ENCODE peak calls at places on chromosomes 6 and 20, in five cellular contexts. One of them, this sample, is unnamed.

GRCh38 chr20:9200620-9201019 is 131.7 kb downstream of the PLCB4 start:
- DNase-seq in endodermal cell: no peak
- DNase-seq in fibroblast of the aortic adventitia: peak
- DNase-seq in left ventricle myocardium inferior: no peak
- DNase-seq in dorsolateral prefrontal cortex: no peak
- DNase-seq in this sample: no peak

GRCh38 chr20:63343460-63344150 is 17.5 kb downstream of the CHRNA4 start:
- DNase-seq in endodermal cell: no peak
- DNase-seq in fibroblast of the aortic adventitia: no peak
- DNase-seq in left ventricle myocardium inferior: no peak
- DNase-seq in dorsolateral prefrontal cortex: no peak
- DNase-seq in this sample: no peak

GRCh38 chr20:39823239-39823638 is 861.1 kb downstream of the DHX35 start:
- DNase-seq in endodermal cell: no peak
- DNase-seq in fibroblast of the aortic adventitia: peak
- DNase-seq in left ventricle myocardium inferior: no peak
- DNase-seq in dorsolateral prefrontal cortex: no peak
- DNase-seq in this sample: no peak

GRCh38 chr20:52105045-52105572 is 86.5 kb downstream of the ZFP64 start:
- DNase-seq in endodermal cell: peak
- DNase-seq in fibroblast of the aortic adventitia: peak
- DNase-seq in left ventricle myocardium inferior: no peak
- DNase-seq in dorsolateral prefrontal cortex: peak
- DNase-seq in this sample: no peak

GRCh38 chr6:36289281-36290018 is 19.6 kb downstream of the PNPLA1 start:
- DNase-seq in endodermal cell: peak
- DNase-seq in fibroblast of the aortic adventitia: no peak
- DNase-seq in left ventricle myocardium inferior: no peak
- DNase-seq in dorsolateral prefrontal cortex: no peak
- DNase-seq in this sample: no peak

GRCh38 chr20:618980-619379 is 8.9 kb upstream of the TCF15 start:
- DNase-seq in endodermal cell: no peak
- DNase-seq in fibroblast of the aortic adventitia: no peak
- DNase-seq in left ventricle myocardium inferior: no peak
- DNase-seq in dorsolateral prefrontal cortex: no peak
- DNase-seq in this sample: no peak

GRCh38 chr6:33763483-33763882 is 16.8 kb upstream of the IP6K3 start:
- DNase-seq in endodermal cell: no peak
- DNase-seq in fibroblast of the aortic adventitia: no peak
- DNase-seq in left ventricle myocardium inferior: no peak
- DNase-seq in dorsolateral prefrontal cortex: no peak
- DNase-seq in this sample: no peak

GRCh38 chr6:100899202-100899601 is 18.1 kb upstream of the ASCC3 start:
- DNase-seq in endodermal cell: no peak
- DNase-seq in fibroblast of the aortic adventitia: no peak
- DNase-seq in left ventricle myocardium inferior: no peak
- DNase-seq in dorsolateral prefrontal cortex: no peak
- DNase-seq in this sample: no peak

GRCh38 chr6:166045173-166045957 is 122.3 kb downstream of the TBXT start:
- DNase-seq in endodermal cell: no peak
- DNase-seq in fibroblast of the aortic adventitia: peak
- DNase-seq in left ventricle myocardium inferior: no peak
- DNase-seq in dorsolateral prefrontal cortex: no peak
- DNase-seq in this sample: no peak

GRCh38 chr6:122609881-122610689 is at the start of gene PKIB:
- DNase-seq in endodermal cell: peak
- DNase-seq in fibroblast of the aortic adventitia: peak
- DNase-seq in left ventricle myocardium inferior: peak
- DNase-seq in dorsolateral prefrontal cortex: peak
- DNase-seq in this sample: peak

GRCh38 chr6:75116946-75117345 is 88.9 kb downstream of the COL12A1 start:
- DNase-seq in endodermal cell: no peak
- DNase-seq in fibroblast of the aortic adventitia: no peak
- DNase-seq in left ventricle myocardium inferior: no peak
- DNase-seq in dorsolateral prefrontal cortex: no peak
- DNase-seq in this sample: no peak

GRCh38 chr6:43181621-43181941 is 415 bp upstream of the CUL9 start:
- DNase-seq in endodermal cell: no peak
- DNase-seq in fibroblast of the aortic adventitia: no peak
- DNase-seq in left ventricle myocardium inferior: no peak
- DNase-seq in dorsolateral prefrontal cortex: no peak
- DNase-seq in this sample: no peak

GRCh38 chr20:17688965-17689364 is 6.9 kb upstream of the RRBP1 start:
- DNase-seq in endodermal cell: no peak
- DNase-seq in fibroblast of the aortic adventitia: no peak
- DNase-seq in left ventricle myocardium inferior: no peak
- DNase-seq in dorsolateral prefrontal cortex: no peak
- DNase-seq in this sample: no peak

GRCh38 chr6:8731874-8732273 is 296.5 kb upstream of the SLC35B3 start:
- DNase-seq in endodermal cell: no peak
- DNase-seq in fibroblast of the aortic adventitia: no peak
- DNase-seq in left ventricle myocardium inferior: no peak
- DNase-seq in dorsolateral prefrontal cortex: no peak
- DNase-seq in this sample: no peak

GRCh38 chr6:85404497-85405174 is 45.2 kb upstream of the NT5E start:
- DNase-seq in endodermal cell: no peak
- DNase-seq in fibroblast of the aortic adventitia: peak
- DNase-seq in left ventricle myocardium inferior: no peak
- DNase-seq in dorsolateral prefrontal cortex: peak
- DNase-seq in this sample: no peak

GRCh38 chr6:170258395-170258794 is 32.5 kb downstream of the DLL1 start:
- DNase-seq in endodermal cell: no peak
- DNase-seq in fibroblast of the aortic adventitia: no peak
- DNase-seq in left ventricle myocardium inferior: no peak
- DNase-seq in dorsolateral prefrontal cortex: no peak
- DNase-seq in this sample: no peak

GRCh38 chr6:137316626-137317025 is 97.4 kb upstream of the IFNGR1 start:
- DNase-seq in endodermal cell: no peak
- DNase-seq in fibroblast of the aortic adventitia: no peak
- DNase-seq in left ventricle myocardium inferior: no peak
- DNase-seq in dorsolateral prefrontal cortex: no peak
- DNase-seq in this sample: no peak

GRCh38 chr6:122799140-122799539 is 10.1 kb downstream of the SMPDL3A start:
- DNase-seq in endodermal cell: no peak
- DNase-seq in fibroblast of the aortic adventitia: no peak
- DNase-seq in left ventricle myocardium inferior: no peak
- DNase-seq in dorsolateral prefrontal cortex: no peak
- DNase-seq in this sample: no peak

GRCh38 chr6:41966961-41967311 is 25.3 kb upstream of the CCND3 start:
- DNase-seq in endodermal cell: peak
- DNase-seq in fibroblast of the aortic adventitia: peak
- DNase-seq in left ventricle myocardium inferior: no peak
- DNase-seq in dorsolateral prefrontal cortex: no peak
- DNase-seq in this sample: no peak

GRCh38 chr6:42407379-42407778 is 44.3 kb downstream of the TRERF1 start:
- DNase-seq in endodermal cell: no peak
- DNase-seq in fibroblast of the aortic adventitia: peak
- DNase-seq in left ventricle myocardium inferior: no peak
- DNase-seq in dorsolateral prefrontal cortex: no peak
- DNase-seq in this sample: peak

GRCh38 chr6:48078092-48078491 is 32.9 kb downstream of the PTCHD4 start:
- DNase-seq in endodermal cell: no peak
- DNase-seq in fibroblast of the aortic adventitia: peak
- DNase-seq in left ventricle myocardium inferior: no peak
- DNase-seq in dorsolateral prefrontal cortex: no peak
- DNase-seq in this sample: no peak

GRCh38 chr6:84575264-84575663 is 189.1 kb downstream of the TBX18 start:
- DNase-seq in endodermal cell: no peak
- DNase-seq in fibroblast of the aortic adventitia: peak
- DNase-seq in left ventricle myocardium inferior: no peak
- DNase-seq in dorsolateral prefrontal cortex: no peak
- DNase-seq in this sample: no peak

GRCh38 chr6:85498596-85499258 is 48.8 kb downstream of the NT5E start:
- DNase-seq in endodermal cell: no peak
- DNase-seq in fibroblast of the aortic adventitia: peak
- DNase-seq in left ventricle myocardium inferior: no peak
- DNase-seq in dorsolateral prefrontal cortex: no peak
- DNase-seq in this sample: no peak

GRCh38 chr6:137570307-137570832 is 76.2 kb upstream of the OLIG3 start:
- DNase-seq in endodermal cell: no peak
- DNase-seq in fibroblast of the aortic adventitia: no peak
- DNase-seq in left ventricle myocardium inferior: no peak
- DNase-seq in dorsolateral prefrontal cortex: no peak
- DNase-seq in this sample: no peak

GRCh38 chr6:13466304-13467215 is 20.8 kb downstream of the GFOD1 start:
- DNase-seq in endodermal cell: peak
- DNase-seq in fibroblast of the aortic adventitia: no peak
- DNase-seq in left ventricle myocardium inferior: no peak
- DNase-seq in dorsolateral prefrontal cortex: no peak
- DNase-seq in this sample: no peak

GRCh38 chr6:123804771-123805540 is 1.3 kb downstream of the NKAIN2 start:
- DNase-seq in endodermal cell: no peak
- DNase-seq in fibroblast of the aortic adventitia: no peak
- DNase-seq in left ventricle myocardium inferior: no peak
- DNase-seq in dorsolateral prefrontal cortex: no peak
- DNase-seq in this sample: no peak
- H3K4me3 ChIP-seq in endodermal cell: no peak
- H3K4me3 ChIP-seq in fibroblast of the aortic adventitia: no peak
- H3K4me3 ChIP-seq in left ventricle myocardium inferior: peak
- H3K4me3 ChIP-seq in dorsolateral prefrontal cortex: peak
- H3K4me3 ChIP-seq in this sample: no peak

DNA sequence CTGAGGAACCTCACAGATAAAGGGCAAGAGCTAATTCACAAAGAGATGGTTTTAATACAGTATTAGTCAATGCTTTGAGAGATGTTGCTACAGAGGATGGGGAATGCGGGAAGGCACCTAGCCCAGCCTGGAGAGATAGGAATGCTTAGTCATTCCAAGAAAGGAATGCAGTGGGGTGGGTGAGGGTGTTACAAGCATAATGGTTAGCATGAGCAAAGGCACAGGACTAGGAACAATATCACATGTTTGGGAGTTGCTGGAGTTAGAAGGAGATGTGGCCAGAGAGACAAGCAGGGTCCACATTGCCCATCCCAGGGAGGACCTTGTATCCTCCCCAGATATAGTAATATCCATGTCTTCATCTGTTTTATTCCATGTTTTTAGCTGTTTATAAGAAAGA is 107.0 kb upstream of the OGFRL1 start:
- DNase-seq in endodermal cell: peak
- DNase-seq in fibroblast of the aortic adventitia: peak
- DNase-seq in left ventricle myocardium inferior: no peak
- DNase-seq in dorsolateral prefrontal cortex: no peak
- DNase-seq in this sample: no peak
- H3K4me3 ChIP-seq in endodermal cell: peak
- H3K4me3 ChIP-seq in fibroblast of the aortic adventitia: no peak
- H3K4me3 ChIP-seq in left ventricle myocardium inferior: no peak
- H3K4me3 ChIP-seq in dorsolateral prefrontal cortex: no peak
- H3K4me3 ChIP-seq in this sample: no peak

DNA sequence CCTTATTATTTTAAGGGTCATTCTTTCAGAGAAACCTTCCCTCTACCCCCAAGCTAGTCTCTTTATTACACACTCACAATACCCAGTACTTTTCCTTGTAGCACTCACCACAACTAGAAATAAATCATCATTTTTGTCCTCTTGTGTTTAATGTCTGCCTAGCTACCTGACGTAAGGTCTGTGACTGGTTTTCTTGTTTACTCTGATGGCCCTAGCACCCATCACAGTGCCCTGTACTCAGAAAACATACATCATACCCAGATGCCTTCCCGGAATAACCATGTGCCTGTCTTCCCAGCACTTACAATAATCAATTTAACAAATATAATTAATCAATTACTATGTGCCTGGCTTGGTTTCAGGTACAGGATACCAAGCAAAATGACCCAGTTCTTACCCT is 25.8 kb upstream of the IER3 start:
- DNase-seq in endodermal cell: no peak
- DNase-seq in fibroblast of the aortic adventitia: no peak
- DNase-seq in left ventricle myocardium inferior: no peak
- DNase-seq in dorsolateral prefrontal cortex: no peak
- DNase-seq in this sample: no peak
- H3K4me3 ChIP-seq in endodermal cell: no peak
- H3K4me3 ChIP-seq in fibroblast of the aortic adventitia: no peak
- H3K4me3 ChIP-seq in left ventricle myocardium inferior: no peak
- H3K4me3 ChIP-seq in dorsolateral prefrontal cortex: no peak
- H3K4me3 ChIP-seq in this sample: no peak

GRCh38 chr6:14711056-14711703 is 534.7 kb upstream of the JARID2 start:
- DNase-seq in endodermal cell: peak
- DNase-seq in fibroblast of the aortic adventitia: peak
- DNase-seq in left ventricle myocardium inferior: no peak
- DNase-seq in dorsolateral prefrontal cortex: no peak
- DNase-seq in this sample: no peak
- H3K4me3 ChIP-seq in endodermal cell: no peak
- H3K4me3 ChIP-seq in fibroblast of the aortic adventitia: no peak
- H3K4me3 ChIP-seq in left ventricle myocardium inferior: no peak
- H3K4me3 ChIP-seq in dorsolateral prefrontal cortex: no peak
- H3K4me3 ChIP-seq in this sample: no peak

GRCh38 chr20:13995841-13996240 is 525 bp downstream of the MACROD2 start:
- DNase-seq in endodermal cell: peak
- DNase-seq in fibroblast of the aortic adventitia: no peak
- DNase-seq in left ventricle myocardium inferior: peak
- DNase-seq in dorsolateral prefrontal cortex: peak
- DNase-seq in this sample: peak

GRCh38 chr20:13996265-13996664 is 949 bp downstream of the MACROD2 start:
- DNase-seq in endodermal cell: no peak
- DNase-seq in fibroblast of the aortic adventitia: no peak
- DNase-seq in left ventricle myocardium inferior: no peak
- DNase-seq in dorsolateral prefrontal cortex: no peak
- DNase-seq in this sample: no peak

GRCh38 chr20:13991311-13991710 is 897 bp upstream of the SEL1L2 start:
- DNase-seq in endodermal cell: no peak
- DNase-seq in fibroblast of the aortic adventitia: no peak
- DNase-seq in left ventricle myocardium inferior: no peak
- DNase-seq in dorsolateral prefrontal cortex: no peak
- DNase-seq in this sample: no peak

GRCh38 chr20:13990465-13990864 is at the start of gene SEL1L2:
- DNase-seq in endodermal cell: peak
- DNase-seq in fibroblast of the aortic adventitia: no peak
- DNase-seq in left ventricle myocardium inferior: no peak
- DNase-seq in dorsolateral prefrontal cortex: no peak
- DNase-seq in this sample: no peak

GRCh38 chr20:13995086-13995665 is at the start of gene MACROD2:
- DNase-seq in endodermal cell: peak
- DNase-seq in fibroblast of the aortic adventitia: peak
- DNase-seq in left ventricle myocardium inferior: peak
- DNase-seq in dorsolateral prefrontal cortex: peak
- DNase-seq in this sample: peak
- H3K4me3 ChIP-seq in endodermal cell: peak
- H3K4me3 ChIP-seq in fibroblast of the aortic adventitia: peak
- H3K4me3 ChIP-seq in left ventricle myocardium inferior: peak
- H3K4me3 ChIP-seq in dorsolateral prefrontal cortex: peak
- H3K4me3 ChIP-seq in this sample: peak

GRCh38 chr6:142942238-142942637 is 2.7 kb downstream of the HIVEP2 start:
- DNase-seq in endodermal cell: no peak
- DNase-seq in fibroblast of the aortic adventitia: no peak
- DNase-seq in left ventricle myocardium inferior: no peak
- DNase-seq in dorsolateral prefrontal cortex: no peak
- DNase-seq in this sample: no peak

GRCh38 chr6:142943746-142944125 is 1.2 kb downstream of the HIVEP2 start:
- DNase-seq in endodermal cell: peak
- DNase-seq in fibroblast of the aortic adventitia: peak
- DNase-seq in left ventricle myocardium inferior: no peak
- DNase-seq in dorsolateral prefrontal cortex: peak
- DNase-seq in this sample: peak

GRCh38 chr6:142944126-142945066 is 580 bp downstream of the HIVEP2 start:
- DNase-seq in endodermal cell: peak
- DNase-seq in fibroblast of the aortic adventitia: peak
- DNase-seq in left ventricle myocardium inferior: peak
- DNase-seq in dorsolateral prefrontal cortex: peak
- DNase-seq in this sample: peak

GRCh38 chr6:142941018-142941417 is 4.0 kb downstream of the HIVEP2 start:
- DNase-seq in endodermal cell: no peak
- DNase-seq in fibroblast of the aortic adventitia: no peak
- DNase-seq in left ventricle myocardium inferior: no peak
- DNase-seq in dorsolateral prefrontal cortex: no peak
- DNase-seq in this sample: no peak

GRCh38 chr6:142942805-142943227 is 2.2 kb downstream of the HIVEP2 start:
- DNase-seq in endodermal cell: no peak
- DNase-seq in fibroblast of the aortic adventitia: peak
- DNase-seq in left ventricle myocardium inferior: no peak
- DNase-seq in dorsolateral prefrontal cortex: no peak
- DNase-seq in this sample: no peak
- H3K4me3 ChIP-seq in endodermal cell: no peak
- H3K4me3 ChIP-seq in fibroblast of the aortic adventitia: no peak
- H3K4me3 ChIP-seq in left ventricle myocardium inferior: no peak
- H3K4me3 ChIP-seq in dorsolateral prefrontal cortex: peak
- H3K4me3 ChIP-seq in this sample: no peak